ENCODE peak calls at places on chromosomes 4 and X, in six cellular contexts. One of them, this sample, is unnamed.

GRCh38 chr4:22515888-22516541 is at the start of gene ADGRA3:
- DNase-seq in H1: peak
- DNase-seq in body of pancreas: peak
- DNase-seq in prostate gland: peak
- DNase-seq in adrenal gland: peak
- DNase-seq in IMR-90: peak
- DNase-seq in this sample: peak

GRCh38 chrX:72262077-72262476 is 15.0 kb downstream of the RPS4X start:
- DNase-seq in H1: no peak
- DNase-seq in IMR-90: no peak
- DNase-seq in adrenal gland: no peak
- DNase-seq in prostate gland: no peak
- DNase-seq in body of pancreas: no peak
- DNase-seq in this sample: no peak

GRCh38 chr4:4293279-4293678 is 3.2 kb downstream of the ZBTB49 start:
- DNase-seq in IMR-90: no peak
- DNase-seq in prostate gland: no peak
- DNase-seq in body of pancreas: no peak
- DNase-seq in adrenal gland: no peak
- DNase-seq in H1: no peak
- DNase-seq in this sample: no peak

GRCh38 chrX:136275553-136275952 is 24.4 kb upstream of the MAP7D3 start:
- DNase-seq in body of pancreas: no peak
- DNase-seq in IMR-90: no peak
- DNase-seq in H1: no peak
- DNase-seq in adrenal gland: no peak
- DNase-seq in prostate gland: no peak
- DNase-seq in this sample: no peak

GRCh38 chrX:154027003-154027402 is 7.3 kb upstream of the IRAK1 start:
- DNase-seq in body of pancreas: no peak
- DNase-seq in prostate gland: no peak
- DNase-seq in adrenal gland: no peak
- DNase-seq in H1: no peak
- DNase-seq in IMR-90: no peak
- DNase-seq in this sample: no peak

GRCh38 chr4:117770269-117771087 is 263.8 kb upstream of the NDST3 start:
- DNase-seq in body of pancreas: no peak
- DNase-seq in H1: no peak
- DNase-seq in adrenal gland: no peak
- DNase-seq in prostate gland: no peak
- DNase-seq in IMR-90: no peak
- DNase-seq in this sample: no peak

GRCh38 chr4:91267543-91267942 is 1036.2 kb upstream of the GRID2 start:
- DNase-seq in prostate gland: no peak
- DNase-seq in IMR-90: no peak
- DNase-seq in H1: no peak
- DNase-seq in adrenal gland: no peak
- DNase-seq in body of pancreas: no peak
- DNase-seq in this sample: no peak

GRCh38 chrX:19350831-19351447 is 7.2 kb downstream of the PDHA1 start:
- DNase-seq in prostate gland: no peak
- DNase-seq in IMR-90: no peak
- DNase-seq in adrenal gland: no peak
- DNase-seq in body of pancreas: no peak
- DNase-seq in H1: no peak
- DNase-seq in this sample: no peak

GRCh38 chr4:156803056-156803455 is 168.5 kb downstream of the PDGFC start:
- DNase-seq in prostate gland: no peak
- DNase-seq in adrenal gland: no peak
- DNase-seq in body of pancreas: no peak
- DNase-seq in H1: no peak
- DNase-seq in IMR-90: peak
- DNase-seq in this sample: no peak

GRCh38 chr4:183241322-183241640 is 78.8 kb downstream of the CLDN22 start:
- DNase-seq in prostate gland: no peak
- DNase-seq in IMR-90: peak
- DNase-seq in adrenal gland: no peak
- DNase-seq in body of pancreas: peak
- DNase-seq in H1: no peak
- DNase-seq in this sample: no peak

GRCh38 chr4:183241771-183242170 is 78.3 kb downstream of the CLDN22 start:
- DNase-seq in body of pancreas: no peak
- DNase-seq in adrenal gland: no peak
- DNase-seq in prostate gland: no peak
- DNase-seq in H1: no peak
- DNase-seq in IMR-90: no peak
- DNase-seq in this sample: no peak

GRCh38 chr4:4269326-4269725 is 20.6 kb downstream of the LYAR start:
- DNase-seq in prostate gland: no peak
- DNase-seq in IMR-90: no peak
- DNase-seq in H1: no peak
- DNase-seq in body of pancreas: no peak
- DNase-seq in adrenal gland: no peak
- DNase-seq in this sample: no peak

GRCh38 chr4:108763226-108763593 is 357 bp upstream of the ETNPPL start:
- DNase-seq in body of pancreas: no peak
- DNase-seq in H1: no peak
- DNase-seq in prostate gland: no peak
- DNase-seq in adrenal gland: no peak
- DNase-seq in IMR-90: no peak
- DNase-seq in this sample: no peak

GRCh38 chrX:132501606-132502005 is 12.8 kb upstream of the MBNL3 start:
- DNase-seq in H1: no peak
- DNase-seq in body of pancreas: no peak
- DNase-seq in prostate gland: no peak
- DNase-seq in adrenal gland: no peak
- DNase-seq in IMR-90: no peak
- DNase-seq in this sample: no peak

GRCh38 chr4:67234296-67234695 is 311.0 kb downstream of the CENPC start:
- DNase-seq in body of pancreas: no peak
- DNase-seq in adrenal gland: no peak
- DNase-seq in H1: no peak
- DNase-seq in IMR-90: no peak
- DNase-seq in prostate gland: no peak
- DNase-seq in this sample: no peak

GRCh38 chr4:182222766-182223165 is 20.4 kb upstream of the TENM3 start:
- DNase-seq in adrenal gland: no peak
- DNase-seq in IMR-90: no peak
- DNase-seq in prostate gland: no peak
- DNase-seq in H1: no peak
- DNase-seq in body of pancreas: no peak
- DNase-seq in this sample: no peak

GRCh38 chr4:8915201-8916200 is 43.9 kb upstream of the HMX1 start:
- DNase-seq in prostate gland: peak
- DNase-seq in adrenal gland: no peak
- DNase-seq in IMR-90: no peak
- DNase-seq in H1: peak
- DNase-seq in body of pancreas: no peak
- DNase-seq in this sample: no peak

GRCh38 chrX:106921637-106922036 is 1.4 kb downstream of the CLDN2 start:
- DNase-seq in body of pancreas: peak
- DNase-seq in prostate gland: no peak
- DNase-seq in H1: no peak
- DNase-seq in adrenal gland: no peak
- DNase-seq in IMR-90: no peak
- DNase-seq in this sample: no peak

GRCh38 chrX:150575415-150575814 is 7.0 kb downstream of the MTM1 start:
- DNase-seq in H1: no peak
- DNase-seq in body of pancreas: no peak
- DNase-seq in adrenal gland: no peak
- DNase-seq in IMR-90: peak
- DNase-seq in prostate gland: peak
- DNase-seq in this sample: no peak

GRCh38 chrX:139815771-139816170 is 107.8 kb upstream of the MCF2 start:
- DNase-seq in IMR-90: no peak
- DNase-seq in H1: no peak
- DNase-seq in adrenal gland: no peak
- DNase-seq in body of pancreas: no peak
- DNase-seq in prostate gland: no peak
- DNase-seq in this sample: no peak

DNA sequence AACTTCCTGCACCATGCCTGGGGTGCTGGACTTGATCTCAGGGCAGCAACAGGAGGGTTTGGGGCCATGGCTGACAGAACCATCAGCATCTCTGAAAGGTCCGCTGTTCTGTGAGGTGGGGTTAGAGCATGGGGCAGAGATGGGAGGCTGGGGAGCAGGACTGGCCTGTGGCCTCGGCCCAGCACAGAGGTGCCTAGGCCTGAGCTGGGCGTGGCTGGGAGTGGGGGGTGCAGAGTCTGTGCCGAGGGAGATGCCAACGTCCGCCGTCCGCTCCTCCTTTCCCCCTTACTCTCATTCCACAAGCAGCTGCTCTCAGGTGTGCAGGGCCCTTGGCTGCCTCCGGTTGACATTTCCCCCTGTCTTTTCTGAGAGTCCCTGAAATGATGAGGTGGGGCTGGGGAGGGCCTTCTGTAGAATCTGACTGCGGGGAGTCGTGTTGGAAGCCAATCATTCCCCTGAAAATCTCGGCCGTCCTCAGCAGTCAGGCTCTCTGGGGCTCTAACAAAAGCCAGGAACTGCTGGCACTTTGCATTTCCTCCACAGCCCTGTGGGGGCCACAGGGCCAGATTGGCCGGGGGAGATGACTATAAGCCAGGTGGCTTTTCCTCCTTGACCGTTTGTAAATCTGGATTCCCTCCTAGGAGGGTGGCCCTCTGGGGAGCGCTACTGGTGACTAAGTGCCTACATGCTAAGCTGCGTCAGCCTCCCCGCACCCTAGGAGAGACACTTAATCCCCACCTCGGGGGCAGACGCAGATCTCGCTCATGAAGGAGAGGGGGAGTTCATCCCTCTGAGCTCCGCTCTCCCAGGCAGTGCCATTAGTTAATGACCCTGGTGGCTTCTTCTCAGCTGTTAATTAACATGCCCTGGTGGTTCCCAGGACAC is 41.2 kb downstream of the EVC start:
- DNase-seq in H1: peak
- DNase-seq in adrenal gland: no peak
- DNase-seq in body of pancreas: no peak
- DNase-seq in IMR-90: peak
- DNase-seq in prostate gland: no peak
- DNase-seq in this sample: no peak
- H3K4me3 ChIP-seq in H1: peak
- H3K4me3 ChIP-seq in adrenal gland: no peak
- H3K4me3 ChIP-seq in body of pancreas: no peak
- H3K4me3 ChIP-seq in IMR-90: no peak
- H3K4me3 ChIP-seq in prostate gland: no peak
- H3K4me3 ChIP-seq in this sample: no peak

GRCh38 chr4:25159837-25160713 is at the start of gene SEPSECS:
- DNase-seq in prostate gland: peak
- DNase-seq in H1: peak
- DNase-seq in body of pancreas: peak
- DNase-seq in adrenal gland: peak
- DNase-seq in IMR-90: peak
- DNase-seq in this sample: peak
- TF ChIP-seq POLR2A in prostate gland: peak
- TF ChIP-seq POLR2A in H1: peak
- TF ChIP-seq POLR2A in body of pancreas: peak
- TF ChIP-seq POLR2A in adrenal gland: peak
- TF ChIP-seq POLR2A in IMR-90: peak
- TF ChIP-seq POLR2A in this sample: peak

DNA sequence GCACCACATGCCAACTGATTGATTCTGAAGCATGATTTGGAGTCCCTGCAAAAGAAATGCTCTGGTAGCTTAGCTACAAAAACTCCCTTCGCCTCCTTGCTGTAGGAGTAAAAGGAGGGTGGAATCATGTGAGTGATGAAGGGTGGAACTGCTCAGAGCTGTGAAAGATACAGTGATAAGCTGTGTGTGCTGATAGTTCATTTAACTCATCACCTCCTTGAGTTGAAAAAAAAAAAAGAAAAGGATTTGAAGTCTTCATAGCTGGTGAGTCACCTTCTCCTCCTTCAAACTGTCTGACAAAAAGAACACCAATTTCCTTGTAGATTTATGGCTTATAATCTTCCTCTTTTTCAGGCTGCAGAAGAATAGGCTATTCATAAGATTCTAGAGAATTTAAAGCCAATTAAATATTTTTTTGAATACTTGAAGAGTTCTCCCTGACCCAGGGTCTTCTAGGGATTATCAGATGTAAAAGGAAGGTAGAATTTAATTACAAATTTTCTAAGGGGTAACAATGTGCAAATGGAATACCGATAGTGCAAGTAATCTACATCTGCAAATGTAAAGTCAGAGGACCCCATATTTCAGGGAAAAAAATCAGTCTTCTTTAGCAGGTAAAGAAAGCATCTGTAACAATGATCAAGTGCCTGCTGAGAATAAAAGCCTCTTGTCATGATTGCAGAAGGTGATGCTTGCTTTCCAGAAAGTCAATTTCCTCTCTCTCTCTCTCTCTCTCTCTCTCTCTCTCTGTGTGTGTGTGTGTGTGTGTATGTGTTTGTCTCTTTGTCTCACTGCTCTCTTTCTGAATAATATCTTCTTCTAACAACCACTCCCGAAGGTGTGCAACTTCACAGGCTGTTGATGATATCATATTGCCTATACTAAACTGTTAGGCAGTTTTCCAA is 208.8 kb upstream of the VEGFC start:
- DNase-seq in adrenal gland: no peak
- DNase-seq in body of pancreas: no peak
- DNase-seq in IMR-90: peak
- DNase-seq in H1: no peak
- DNase-seq in prostate gland: no peak
- DNase-seq in this sample: no peak
- H3K4me3 ChIP-seq in adrenal gland: no peak
- H3K4me3 ChIP-seq in body of pancreas: no peak
- H3K4me3 ChIP-seq in IMR-90: no peak
- H3K4me3 ChIP-seq in H1: no peak
- H3K4me3 ChIP-seq in prostate gland: no peak
- H3K4me3 ChIP-seq in this sample: no peak

DNA sequence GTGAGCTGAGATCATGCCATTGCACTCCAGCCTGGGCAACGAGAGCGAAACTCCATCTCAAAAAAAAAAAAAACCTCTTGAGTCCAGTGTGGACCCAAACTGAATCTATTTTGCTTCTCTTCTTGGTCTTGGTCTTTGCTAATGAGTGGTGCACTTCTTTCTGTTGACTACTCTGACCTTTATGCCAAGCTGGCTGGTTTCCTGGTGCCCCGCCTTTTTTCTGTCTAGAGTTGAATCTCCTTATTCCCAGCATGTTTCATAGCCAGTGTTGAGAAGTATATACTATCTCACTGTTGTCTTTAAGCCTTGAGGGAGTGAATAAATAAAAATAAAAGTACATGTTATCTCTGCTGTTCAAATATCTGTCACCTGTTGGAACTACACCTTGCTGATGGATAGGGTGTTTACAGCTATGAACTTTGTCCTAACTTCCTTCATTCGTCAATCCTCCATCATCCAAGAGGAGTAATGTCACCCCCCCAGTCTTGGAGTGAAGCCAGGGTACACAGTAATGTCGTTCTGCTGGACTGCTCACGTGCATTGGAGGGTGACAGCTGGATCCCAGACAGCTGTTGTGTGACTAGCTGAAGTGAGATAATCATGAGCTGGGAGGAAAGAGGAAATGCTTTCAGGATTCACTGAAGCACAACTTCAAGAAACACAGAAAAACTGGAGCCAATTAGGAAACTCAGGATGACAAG is 99.3 kb upstream of the PRKG2 start:
- DNase-seq in adrenal gland: peak
- DNase-seq in IMR-90: peak
- DNase-seq in body of pancreas: peak
- DNase-seq in H1: no peak
- DNase-seq in prostate gland: no peak
- DNase-seq in this sample: no peak
- TF ChIP-seq POLR2A in adrenal gland: no peak
- TF ChIP-seq POLR2A in IMR-90: no peak
- TF ChIP-seq POLR2A in body of pancreas: no peak
- TF ChIP-seq POLR2A in H1: no peak
- TF ChIP-seq POLR2A in prostate gland: no peak
- TF ChIP-seq POLR2A in this sample: no peak